ENCODE peak calls at places on chromosomes 7 and 10, in eight cellular contexts. J is GM20000; X is PC-3; F is RWPE2; L is spleen; I is GM23338; D is nephron progenitor cell; B is activated CD8-positive, alpha-beta T cell treated with anti-CD3 and anti-CD28 coated beads for 36 hours. Q is an unnamed sample.

GRCh38 chr10:69506834-69507643 is 55.8 kb downstream of the TSPAN15 start:
- DNase-seq in L (peak), I (peak), X (peak), B (peak), J (no peak), D (no peak), F (no peak), Q (no peak)

GRCh38 chr10:91076991-91077548 is 143.4 kb upstream of the PCGF5 start:
- DNase-seq in L (no peak), D (no peak), B (no peak), F (no peak), I (no peak), X (no peak), J (no peak), Q (no peak)

GRCh38 chr10:31322647-31323046 is 3.6 kb downstream of the ZEB1 start:
- DNase-seq in J (peak), B (peak), L (no peak), I (no peak), F (no peak), X (no peak), D (no peak), Q (no peak)

GRCh38 chr10:96493871-96494525 is 19.7 kb downstream of the TLL2 start:
- DNase-seq in D (no peak), J (no peak), X (no peak), B (no peak), L (no peak), I (no peak), F (no peak), Q (no peak)

GRCh38 chr7:6149996-6150395 is 118.8 kb downstream of the ANKRD61 start:
- DNase-seq in B (no peak), L (no peak), D (no peak), X (no peak), J (no peak), F (no peak), I (no peak), Q (no peak)

GRCh38 chr7:85046512-85046911 is 140.3 kb downstream of the SEMA3D start:
- DNase-seq in B (no peak), F (no peak), I (no peak), L (no peak), X (no peak), J (no peak), D (no peak), Q (no peak)

GRCh38 chr10:30980951-30981616 is 50.6 kb downstream of the ZNF438 start:
- DNase-seq in I (no peak), F (no peak), D (no peak), L (no peak), J (no peak), X (peak), B (no peak), Q (no peak)

GRCh38 chr10:74825371-74826141 is 844 bp upstream of the KAT6B start:
- DNase-seq in F (no peak), B (peak), D (peak), J (peak), X (peak), I (peak), L (peak), Q (peak)

GRCh38 chr10:10044959-10045764 is 972.5 kb upstream of the CELF2 start:
- DNase-seq in D (no peak), L (no peak), X (no peak), F (no peak), J (no peak), I (no peak), B (no peak), Q (no peak)

DNA sequence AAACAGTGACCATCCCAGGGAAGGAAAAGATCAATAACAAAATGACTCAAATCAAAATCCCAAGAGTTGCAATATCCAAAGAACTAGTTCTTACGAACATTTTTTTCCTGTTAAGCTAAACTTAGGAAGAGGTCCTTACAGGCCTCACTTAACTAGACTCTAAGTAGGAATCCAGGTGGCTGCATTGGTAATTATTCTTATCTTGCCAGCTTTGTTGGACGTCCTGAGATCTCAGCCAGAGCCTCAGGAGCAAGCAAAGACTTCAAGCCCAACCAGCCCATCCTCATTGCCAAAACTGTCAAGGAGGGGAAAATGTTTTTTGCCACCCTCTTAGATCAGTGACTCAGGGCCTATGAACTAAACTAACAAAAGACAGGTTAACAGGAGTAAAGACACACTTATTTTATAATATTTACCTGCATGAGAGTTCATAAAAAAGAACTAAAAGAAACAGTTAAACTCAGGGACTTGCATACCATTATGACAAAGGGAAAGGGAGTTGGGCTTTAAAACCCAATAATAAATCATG is 18.3 kb upstream of the PPP1R9A start:
- DNase-seq in I (no peak), J (no peak), B (no peak), F (no peak), L (no peak), D (no peak), X (no peak), Q (no peak)
- TF ChIP-seq CTCF in I (no peak), J (no peak), B (no peak), F (no peak), L (no peak), D (no peak), X (no peak), Q (no peak)

DNA sequence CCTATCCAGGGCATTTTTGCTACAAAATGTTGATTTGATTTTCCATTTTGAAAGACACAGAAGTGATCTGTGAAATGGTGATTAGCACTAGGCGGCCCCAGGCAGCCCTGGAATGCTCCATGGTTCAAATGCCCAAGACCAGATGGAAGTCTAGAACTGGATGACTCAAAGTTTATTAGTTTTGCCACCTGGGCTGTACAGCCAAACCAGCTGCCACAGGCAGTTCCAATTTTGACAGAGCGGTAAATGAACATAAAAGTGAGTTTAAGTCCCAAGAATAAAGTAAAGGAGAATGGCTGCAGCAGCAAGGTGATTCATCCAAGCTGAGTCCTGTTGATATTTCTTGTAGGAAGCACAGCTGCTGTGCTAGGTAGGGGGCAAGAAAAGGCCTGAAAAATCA is 180.5 kb downstream of the SUGCT start:
- DNase-seq in X (no peak), B (no peak), D (no peak), F (no peak), L (no peak), J (no peak), I (no peak), Q (no peak)
- TF ChIP-seq CTCF in X (no peak), B (no peak), D (no peak), F (no peak), L (no peak), J (no peak), I (no peak), Q (no peak)

DNA sequence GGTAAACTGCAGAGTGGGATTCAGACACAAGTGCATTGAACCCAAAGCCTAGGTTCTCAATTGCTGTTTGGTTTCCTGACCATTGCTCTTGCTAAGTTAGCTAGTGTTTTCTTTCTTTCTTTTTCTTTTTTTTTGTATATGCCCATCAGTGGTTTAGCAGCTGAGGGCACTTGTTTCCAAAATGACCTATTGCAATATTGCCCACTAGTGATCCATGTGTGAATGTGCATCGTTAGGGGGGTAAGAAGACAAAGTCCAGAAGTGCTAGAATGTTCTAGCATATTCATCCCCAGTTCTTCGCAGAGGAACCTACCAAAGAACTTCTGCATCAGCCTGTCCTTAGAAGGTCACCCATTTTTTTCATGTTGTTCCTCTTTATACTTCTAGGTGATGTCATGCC is 252.8 kb upstream of the GPR26 start:
- DNase-seq in D (no peak), B (no peak), X (peak), I (no peak), J (no peak), F (no peak), L (no peak), Q (no peak)
- TF ChIP-seq CTCF in D (no peak), B (no peak), X (peak), I (peak), J (no peak), F (no peak), L (no peak), Q (no peak)

GRCh38 chr7:95840953-95841950 is 68.9 kb downstream of the DYNC1I1 start:
- DNase-seq in D (peak), J (peak), L (no peak), F (no peak), I (peak), X (peak), B (no peak), Q (no peak)
- TF ChIP-seq CTCF in D (peak), J (peak), L (no peak), F (peak), I (peak), X (peak), B (peak), Q (peak)

GRCh38 chr7:151034312-151035023 is 6.2 kb downstream of the ABCB8 start:
- DNase-seq in L (no peak), B (no peak), X (no peak), J (no peak), D (no peak), F (no peak), I (no peak), Q (no peak)
- TF ChIP-seq CTCF in L (no peak), B (no peak), X (no peak), J (no peak), D (no peak), F (no peak), I (no peak), Q (no peak)

DNA sequence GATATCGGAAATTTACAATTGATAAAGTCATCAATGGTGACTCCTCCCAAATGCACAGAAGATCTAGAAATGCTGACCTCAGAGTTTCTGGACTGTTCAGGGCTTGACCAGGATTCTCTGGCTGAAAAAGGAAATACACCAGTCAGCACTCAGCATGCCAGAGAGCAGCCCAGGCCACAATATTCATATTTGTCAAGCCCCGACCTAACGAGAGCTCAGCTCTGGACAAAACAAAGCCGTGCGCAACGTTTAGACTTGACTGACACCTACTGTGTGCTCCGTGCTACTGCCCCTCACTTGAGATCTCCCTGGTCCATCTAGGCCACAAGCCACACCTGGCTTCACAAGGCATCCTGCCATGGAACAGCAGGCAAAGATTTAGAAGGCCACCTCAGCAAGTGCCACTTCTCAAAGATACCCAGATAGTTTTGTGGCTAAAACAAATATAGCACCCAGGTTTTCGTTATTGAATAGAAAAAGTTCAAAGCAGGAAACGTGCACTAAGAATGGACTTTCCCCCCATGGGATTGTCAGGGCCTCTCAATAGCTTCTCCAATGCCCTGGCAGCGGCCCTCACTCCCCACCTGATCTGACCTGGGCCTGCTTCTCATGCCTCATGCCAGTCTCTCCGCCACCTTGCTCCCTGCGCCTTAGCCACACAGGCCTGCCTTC is 218.3 kb downstream of the FAM107B start:
- DNase-seq in J (peak), D (no peak), B (peak), F (no peak), X (no peak), L (peak), I (peak), Q (no peak)
- TF ChIP-seq CTCF in J (peak), D (peak), B (peak), F (no peak), X (peak), L (peak), I (peak), Q (peak)

GRCh38 chr7:124152859-124153692 is 120.2 kb upstream of the TMEM229A start:
- DNase-seq in J (peak), I (peak), B (no peak), X (peak), L (no peak), F (no peak), D (peak), Q (no peak)
- TF ChIP-seq CTCF in J (peak), I (peak), B (no peak), X (peak), L (no peak), F (no peak), D (peak), Q (peak)

DNA sequence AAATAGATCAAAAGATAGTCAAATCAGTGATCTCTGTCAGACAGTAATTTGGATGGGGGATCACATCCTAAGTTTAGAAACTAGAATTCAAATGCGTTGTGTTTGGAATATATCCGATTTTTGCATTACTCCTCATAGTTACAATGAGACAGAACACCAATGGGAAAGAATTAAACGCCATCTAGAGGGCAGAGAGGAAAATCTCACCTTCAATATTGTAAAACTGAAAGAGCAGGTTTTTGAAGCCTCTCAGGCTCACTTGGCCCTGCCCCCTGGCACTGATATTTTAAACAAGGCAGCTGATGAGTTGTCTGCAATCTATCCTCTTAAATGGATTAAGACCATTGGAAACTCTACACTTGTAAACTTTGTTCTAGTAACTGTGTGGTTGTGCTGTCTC is 17.7 kb downstream of the FRG2B start:
- DNase-seq in X (peak), F (no peak), L (no peak), I (peak), J (peak), D (no peak), B (no peak), Q (no peak)
- TF ChIP-seq CTCF in X (peak), F (peak), L (peak), I (peak), J (peak), D (no peak), B (peak), Q (peak)